ENCODE peak calls at places on chromosome 6, in four cellular contexts. P is H9, O is mesenchymal stem cell, D is IMR-90. T is an unnamed sample.

GRCh38 chr6:135108692-135109091 is 54.1 kb upstream of the HBS1L start:
- DNase-seq in P (no peak), O (no peak), D (no peak), T (no peak)

GRCh38 chr6:144215402-144215931 is 65.2 kb downstream of the STX11 start:
- DNase-seq in P (no peak), O (no peak), D (no peak), T (no peak)

GRCh38 chr6:85644374-85644762 is 1.7 kb upstream of the SYNCRIP start:
- DNase-seq in P (no peak), O (no peak), D (peak; percentile 38), T (no peak)

GRCh38 chr6:84061613-84062398 is 28.2 kb downstream of the MRAP2 start:
- DNase-seq in P (no peak), O (no peak), D (no peak), T (no peak)

GRCh38 chr6:137332637-137333228 is 113.5 kb upstream of the IFNGR1 start:
- DNase-seq in P (no peak), O (peak; percentile 3), D (no peak), T (no peak)

GRCh38 chr6:25027221-25027916 is 91.6 kb upstream of the RIPOR2 start:
- DNase-seq in P (peak; percentile 69), O (no peak), D (no peak), T (no peak)

GRCh38 chr6:51265426-51265825 is 446.8 kb downstream of the TFAP2B start:
- DNase-seq in P (no peak), O (no peak), D (no peak), T (no peak)

GRCh38 chr6:28710466-28711191 is 184.9 kb downstream of the GPX5 start:
- DNase-seq in P (peak; percentile 76), O (peak; percentile 45), D (peak; percentile 58), T (no peak)

GRCh38 chr6:73556796-73557195 is 36.0 kb upstream of the EEF1A1 start:
- DNase-seq in P (no peak), O (no peak), D (no peak), T (no peak)

GRCh38 chr6:31173406-31173805 is 2.9 kb upstream of the POU5F1 start:
- DNase-seq in P (no peak), O (no peak), D (no peak), T (no peak)
- H3K4ac ChIP-seq in P (peak overlapping the region; percentile 53), O (no peak overlapping the region), D (no peak overlapping the region), T (no peak overlapping the region)

DNA sequence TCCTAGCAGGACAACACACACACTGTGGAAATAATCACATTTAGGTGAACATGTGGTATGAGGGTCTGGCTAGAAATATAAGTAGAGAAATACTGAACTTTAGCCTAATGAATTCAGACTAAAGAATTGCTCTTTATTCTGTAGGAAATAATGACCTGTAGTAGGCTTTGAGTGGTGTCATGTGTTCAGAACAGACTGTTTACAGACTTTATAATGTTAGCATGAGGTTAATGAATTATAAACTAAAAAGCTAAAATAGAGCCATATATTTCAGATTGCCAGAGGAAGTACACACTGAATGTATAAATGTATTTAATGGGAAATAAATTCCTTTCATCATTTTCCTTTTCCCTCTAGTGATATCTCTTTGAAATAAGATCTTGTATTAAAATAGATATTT is 669.5 kb upstream of the EPHA7 start:
- DNase-seq in P (no peak), O (no peak), D (no peak), T (no peak)
- H2BK15ac ChIP-seq in P (no peak overlapping the region), O (no peak overlapping the region), D (no peak overlapping the region), T (no peak overlapping the region)

GRCh38 chr6:169830876-169831275 is 79.5 kb downstream of the ERMARD start:
- DNase-seq in P (no peak), O (no peak), D (no peak), T (no peak)

GRCh38 chr6:169827372-169827771 is 76.0 kb downstream of the ERMARD start:
- DNase-seq in P (peak; percentile 59), O (no peak), D (no peak), T (no peak)

GRCh38 chr6:169831450-169832246 is 80.2 kb downstream of the ERMARD start:
- DNase-seq in P (peak; percentile 93), O (peak; percentile 47), D (peak; percentile 36), T (peak; percentile 82)

GRCh38 chr6:169828176-169828575 is 76.8 kb downstream of the ERMARD start:
- DNase-seq in P (peak; percentile 20), O (no peak), D (no peak), T (no peak)

DNA sequence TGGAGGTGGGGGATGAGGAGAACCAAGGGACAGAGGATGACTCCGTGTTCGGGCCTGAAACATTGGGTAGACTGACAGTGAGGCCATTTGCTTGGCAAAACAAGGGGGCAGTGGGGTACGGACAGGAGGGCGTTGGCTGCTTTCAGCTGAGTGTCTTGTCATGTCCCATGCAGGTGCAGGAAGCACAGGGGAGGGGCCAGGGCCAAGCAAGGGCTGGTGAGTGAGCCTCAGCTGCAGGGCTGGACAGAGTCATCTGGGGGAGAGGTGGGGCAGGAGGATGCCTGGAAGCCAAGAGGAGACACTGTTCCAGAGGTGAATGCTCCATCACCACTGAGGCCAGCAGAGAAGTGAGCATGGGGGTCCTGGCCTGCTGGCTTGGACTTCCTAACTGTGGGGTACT is 78.4 kb downstream of the ERMARD start:
- DNase-seq in P (peak; percentile 27), O (no peak), D (no peak), T (no peak)
- H4K91ac ChIP-seq in P (no peak overlapping the region), O (no peak overlapping the region), D (no peak overlapping the region), T (no peak overlapping the region)

GRCh38 chr6:36984581-36985383 is 1.2 kb downstream of the MTCH1 start:
- DNase-seq in P (peak; percentile 79), O (peak; percentile 87), D (peak; percentile 87), T (peak; percentile 38)
- H3K4ac ChIP-seq in P (no peak overlapping the region), O (peak overlapping the region; percentile 73), D (peak overlapping the region; percentile 99), T (no peak overlapping the region)

DNA sequence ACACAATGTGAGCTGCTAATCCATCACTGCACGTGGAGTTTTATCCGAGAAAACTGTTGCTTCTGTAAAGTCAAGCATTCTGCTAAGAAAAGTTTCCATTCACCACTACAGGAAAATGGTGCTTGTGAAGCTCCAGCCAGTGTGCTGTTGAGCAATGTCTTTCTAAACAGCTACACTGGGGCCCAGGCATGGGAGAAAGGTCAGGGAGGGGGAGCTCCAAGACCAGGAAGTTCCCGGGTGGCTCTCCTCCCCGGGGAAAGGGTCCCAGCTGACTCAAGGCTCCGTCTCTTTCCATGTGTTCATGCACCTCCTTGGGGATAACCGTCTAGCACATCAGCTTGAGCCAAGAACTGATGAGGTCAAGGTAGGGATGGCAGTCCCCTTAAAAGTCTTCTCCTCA is 20.5 kb downstream of the RPP40 start:
- DNase-seq in P (no peak), O (peak; percentile 17), D (no peak), T (no peak)
- H2BK15ac ChIP-seq in P (no peak overlapping the region), O (no peak overlapping the region), D (no peak overlapping the region), T (no peak overlapping the region)

GRCh38 chr6:31114540-31114876 is at the start of gene PSORS1C1:
- DNase-seq in P (peak; percentile 61), O (peak; percentile 88), D (peak; percentile 95), T (no peak)

GRCh38 chr6:31112478-31112877 is at the start of gene C6orf15:
- DNase-seq in P (no peak), O (no peak), D (no peak), T (no peak)

GRCh38 chr6:31110825-31111582 is 1.4 kb downstream of the C6orf15 start:
- DNase-seq in P (peak; percentile 58), O (no peak), D (no peak), T (no peak)

GRCh38 chr6:31113861-31114539 is 600 bp upstream of the PSORS1C1 start:
- DNase-seq in P (no peak), O (no peak), D (peak; percentile 24), T (no peak)

DNA sequence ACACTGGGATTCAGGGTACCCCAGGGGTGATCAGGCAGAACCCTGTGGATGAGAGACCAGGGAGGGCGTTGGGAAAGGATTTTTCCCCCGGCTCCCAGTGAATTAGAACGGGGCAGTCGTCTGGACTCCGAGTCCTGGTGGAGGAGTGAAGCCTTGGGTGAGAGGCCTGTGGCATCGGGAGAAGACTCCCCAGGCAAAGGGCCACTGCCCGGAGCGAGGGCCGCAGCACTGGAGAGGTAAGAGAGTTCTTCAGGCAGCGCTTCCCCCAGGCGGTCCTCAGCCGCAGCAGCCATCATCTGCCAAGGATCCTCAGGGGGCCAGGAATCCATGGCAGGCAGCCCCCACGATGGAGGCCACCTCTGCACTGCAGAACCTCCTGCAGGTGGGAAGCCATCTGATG is 663 bp downstream of the C6orf15 start:
- DNase-seq in P (no peak), O (no peak), D (no peak), T (no peak)
- H4K91ac ChIP-seq in P (no peak overlapping the region), O (no peak overlapping the region), D (no peak overlapping the region), T (no peak overlapping the region)

T was measured in neuronal stem cell.